ENCODE peak calls at places on chromosomes 5 and 9, in ten cellular contexts. E is psoas muscle, Z is brain microvascular endothelial cell, U is gastrocnemius medialis, N is A549, R is HCT116, C is tibial artery, X is ovary, Q is transverse colon, F is cardiac muscle cell. P is an unnamed sample.

GRCh38 chr9:105835721-105836120 is 141.4 kb downstream of the TMEM38B start:
- DNase-seq in E (no peak), Z (no peak), U (peak; percentile 20), N (no peak), R (no peak), C (no peak), X (no peak), Q (no peak), F (peak; percentile 30), P (no peak)

GRCh38 chr5:32711693-32712462 is 757 bp downstream of the NPR3 start:
- DNase-seq in E (peak; percentile 66), Z (peak; percentile 22), U (no peak), N (peak; percentile 35), R (no peak), C (peak; percentile 40), X (peak; percentile 43), Q (no peak), F (no peak), P (peak; percentile 76)

GRCh38 chr9:40884072-40884901 is 244.2 kb downstream of the FOXD4L6 start:
- DNase-seq in E (peak; percentile 48), Z (no peak), U (no peak), N (no peak), R (no peak), C (no peak), X (peak; percentile 33), Q (no peak), F (no peak), P (no peak)

GRCh38 chr5:102921341-102922047 is 166.4 kb downstream of the PAM start:
- DNase-seq in E (no peak), Z (no peak), U (no peak), N (no peak), R (no peak), C (no peak), X (no peak), Q (no peak), F (no peak), P (no peak)

GRCh38 chr9:86126998-86127972 is 27.9 kb upstream of the GOLM1 start:
- DNase-seq in E (peak; percentile 59), Z (peak; percentile 88), U (peak; percentile 52), N (peak; percentile 98), R (peak; percentile 96), C (peak; percentile 31), X (peak; percentile 48), Q (peak; percentile 80), F (peak; percentile 91), P (peak; percentile 12)

GRCh38 chr9:106179181-106179580 is 484.8 kb downstream of the TMEM38B start:
- DNase-seq in E (no peak), Z (no peak), U (no peak), N (no peak), R (no peak), C (no peak), X (no peak), Q (peak; percentile 24), F (no peak), P (no peak)

GRCh38 chr5:94857119-94857518 is 238.7 kb downstream of the SLF1 start:
- DNase-seq in E (no peak), Z (no peak), U (no peak), N (no peak), R (no peak), C (no peak), X (no peak), Q (no peak), F (no peak), P (no peak)

GRCh38 chr9:33976414-33976813 is 72.3 kb downstream of the UBAP2 start:
- DNase-seq in E (no peak), Z (no peak), U (no peak), N (no peak), R (no peak), C (no peak), X (no peak), Q (no peak), F (no peak), P (no peak)

GRCh38 chr9:16828335-16829281 is 41.9 kb downstream of the BNC2 start:
- DNase-seq in E (peak; percentile 62), Z (peak; percentile 18), U (peak; percentile 28), N (no peak), R (no peak), C (peak; percentile 29), X (peak; percentile 51), Q (peak; percentile 18), F (peak; percentile 59), P (no peak)
- H3K27ac ChIP-seq in E (peak overlapping the region; percentile 69), Z (no peak overlapping the region), U (peak overlapping the region; percentile 59), N (no peak overlapping the region), R (no peak overlapping the region), C (peak overlapping the region; percentile 77), X (peak overlapping the region; percentile 68), Q (peak overlapping the region; percentile 78), F (no peak overlapping the region), P (peak overlapping the region; percentile 69)

GRCh38 chr5:135829681-135830383 is 4.6 kb upstream of the SLC25A48 start:
- DNase-seq in E (peak; percentile 81), Z (peak; percentile 47), U (peak; percentile 39), N (peak; percentile 79), R (peak; percentile 63), C (no peak), X (peak; percentile 76), Q (peak; percentile 76), F (peak; percentile 85), P (no peak)

GRCh38 chr5:135829179-135829578 is 5.3 kb upstream of the SLC25A48 start:
- DNase-seq in E (peak; percentile 19), Z (no peak), U (no peak), N (no peak), R (no peak), C (no peak), X (no peak), Q (no peak), F (no peak), P (no peak)

GRCh38 chr5:135831439-135832262 is 2.8 kb upstream of the SLC25A48 start:
- DNase-seq in E (peak; percentile 34), Z (no peak), U (no peak), N (no peak), R (no peak), C (no peak), X (no peak), Q (no peak), F (no peak), P (no peak)

GRCh38 chr5:135832263-135832555 is 2.3 kb upstream of the SLC25A48 start:
- DNase-seq in E (peak; percentile 29), Z (no peak), U (no peak), N (no peak), R (no peak), C (no peak), X (no peak), Q (no peak), F (no peak), P (no peak)

DNA sequence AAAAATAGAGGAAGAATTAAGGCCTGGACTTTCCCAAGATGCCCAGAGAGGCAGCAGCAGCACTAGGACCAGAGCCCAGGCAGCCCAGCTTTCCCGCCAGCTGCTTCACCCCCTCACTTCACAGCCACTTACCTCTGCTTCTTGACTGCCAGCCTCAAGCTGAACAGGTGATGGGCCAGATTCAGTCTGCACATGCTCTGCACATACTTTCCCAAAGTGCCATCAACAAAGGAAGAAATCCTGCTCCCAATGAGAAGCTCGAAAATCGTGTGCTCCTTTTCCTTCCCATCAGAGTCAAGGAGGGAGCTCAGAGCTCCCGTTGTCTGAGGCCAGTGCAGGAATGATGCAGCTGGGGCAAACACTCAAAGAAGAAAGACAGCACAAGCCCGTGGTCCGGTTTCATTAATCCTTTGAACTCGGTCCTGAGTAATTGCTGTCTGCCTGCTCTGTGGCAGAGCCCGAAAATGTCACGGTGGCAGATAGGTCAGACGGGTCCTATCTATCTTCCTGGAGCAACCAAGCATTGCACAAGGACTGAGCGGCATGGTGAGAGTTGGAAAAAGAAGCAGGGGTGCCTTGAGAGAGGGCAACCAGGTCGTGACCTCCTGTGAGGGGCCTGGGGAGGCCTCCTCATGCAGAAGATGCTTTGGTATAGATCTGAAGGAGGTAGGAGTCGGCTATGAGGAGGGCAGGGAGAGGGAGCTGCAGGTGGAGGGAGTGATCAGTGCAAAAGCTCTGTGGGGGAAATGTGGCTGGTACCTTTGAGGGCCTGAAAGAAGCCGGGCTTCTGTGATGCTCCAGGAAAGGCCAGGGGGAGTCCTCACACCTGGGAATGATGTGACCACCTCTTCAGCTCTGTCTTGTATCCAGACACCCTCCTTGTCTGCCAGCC is 3.8 kb upstream of the SLC25A48 start:
- DNase-seq in E (no peak), Z (no peak), U (no peak), N (no peak), R (no peak), C (no peak), X (no peak), Q (no peak), F (no peak), P (no peak)
- TF ChIP-seq CTCF in E (no peak), Z (no peak), U (no peak), N (no peak), R (no peak), C (no peak), X (no peak), Q (no peak), F (no peak), P (no peak)

DNA sequence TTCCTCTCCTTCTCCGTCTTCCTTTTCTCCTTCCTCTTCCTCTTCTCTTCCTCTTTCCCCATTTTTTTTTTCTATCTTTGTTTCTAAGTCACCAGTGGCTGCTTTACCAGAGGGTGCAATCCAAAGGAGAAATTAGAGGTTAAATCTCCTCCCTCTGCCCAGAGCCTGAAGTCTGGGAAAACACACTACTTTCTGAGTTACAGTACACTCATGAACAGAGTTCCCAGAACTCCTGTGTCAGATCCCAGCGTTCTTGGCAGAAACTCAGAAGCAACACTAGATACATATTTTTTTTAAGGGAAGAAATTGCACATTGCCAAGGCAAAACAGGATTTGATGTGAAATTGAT is 189.0 kb downstream of the SNCAIP start:
- DNase-seq in E (no peak), Z (no peak), U (no peak), N (no peak), R (no peak), C (peak; percentile 58), X (no peak), Q (no peak), F (no peak), P (no peak)
- H3K4me3 ChIP-seq in E (no peak overlapping the region), Z (no peak overlapping the region), U (no peak overlapping the region), N (no peak overlapping the region), R (no peak overlapping the region), C (peak overlapping the region; percentile 29), X (no peak overlapping the region), Q (no peak overlapping the region), F (no peak overlapping the region), P (no peak overlapping the region)

GRCh38 chr5:123438244-123438643 is 15.0 kb upstream of the CEP120 start:
- DNase-seq in E (no peak), Z (no peak), U (no peak), N (no peak), R (no peak), C (no peak), X (no peak), Q (no peak), F (no peak), P (no peak)
- H3K27ac ChIP-seq in E (no peak overlapping the region), Z (no peak overlapping the region), U (no peak overlapping the region), N (no peak overlapping the region), R (no peak overlapping the region), C (no peak overlapping the region), X (no peak overlapping the region), Q (peak overlapping the region; percentile 81), F (no peak overlapping the region), P (no peak overlapping the region)

GRCh38 chr9:134742822-134743221 is 101.2 kb downstream of the COL5A1 start:
- DNase-seq in E (no peak), Z (no peak), U (no peak), N (no peak), R (no peak), C (no peak), X (no peak), Q (no peak), F (no peak), P (no peak)
- TF ChIP-seq CTCF in E (no peak), Z (peak; percentile 48), U (no peak), N (no peak), R (peak; percentile 61), C (no peak), X (no peak), Q (no peak), F (no peak), P (no peak)

GRCh38 chr5:160469156-160470144 is 47.8 kb downstream of the PTTG1 start:
- DNase-seq in E (no peak), Z (peak; percentile 64), U (no peak), N (no peak), R (no peak), C (no peak), X (no peak), Q (no peak), F (no peak), P (no peak)
- H3K4me3 ChIP-seq in E (no peak overlapping the region), Z (no peak overlapping the region), U (no peak overlapping the region), N (no peak overlapping the region), R (no peak overlapping the region), C (no peak overlapping the region), X (no peak overlapping the region), Q (peak overlapping the region; percentile 7), F (no peak overlapping the region), P (peak overlapping the region; percentile 30)